ENCODE peak calls at places on chromosomes 2 and 18, in ten cellular contexts. One of them, this sample, is unnamed.

GRCh38 chr2:226813148-226813701 is 13.6 kb upstream of the IRS1 start:
- DNase-seq in astrocyte: no peak
- DNase-seq in Panc1: no peak
- DNase-seq in fibroblast of lung: no peak
- DNase-seq in HCT116: no peak
- DNase-seq in NB4: no peak
- DNase-seq in CD4-positive, alpha-beta memory T cell: no peak
- DNase-seq in heart left ventricle: no peak
- DNase-seq in hepatocyte: peak
- DNase-seq in fibroblast of mammary gland: no peak
- DNase-seq in this sample: no peak

GRCh38 chr18:31102020-31102684 is at the start of gene DSC2:
- DNase-seq in CD4-positive, alpha-beta memory T cell: no peak
- DNase-seq in fibroblast of mammary gland: no peak
- DNase-seq in Panc1: no peak
- DNase-seq in astrocyte: no peak
- DNase-seq in heart left ventricle: peak
- DNase-seq in fibroblast of lung: peak
- DNase-seq in hepatocyte: peak
- DNase-seq in HCT116: no peak
- DNase-seq in NB4: no peak
- DNase-seq in this sample: no peak

GRCh38 chr2:125713533-125713932 is 942.4 kb upstream of the GYPC start:
- DNase-seq in HCT116: no peak
- DNase-seq in astrocyte: no peak
- DNase-seq in NB4: no peak
- DNase-seq in Panc1: no peak
- DNase-seq in heart left ventricle: no peak
- DNase-seq in fibroblast of lung: no peak
- DNase-seq in fibroblast of mammary gland: no peak
- DNase-seq in CD4-positive, alpha-beta memory T cell: no peak
- DNase-seq in hepatocyte: no peak
- DNase-seq in this sample: no peak

GRCh38 chr18:3451166-3451988 is 1.4 kb downstream of the TGIF1 start:
- DNase-seq in HCT116: no peak
- DNase-seq in NB4: peak
- DNase-seq in heart left ventricle: peak
- DNase-seq in CD4-positive, alpha-beta memory T cell: peak
- DNase-seq in Panc1: no peak
- DNase-seq in fibroblast of lung: peak
- DNase-seq in fibroblast of mammary gland: peak
- DNase-seq in astrocyte: peak
- DNase-seq in hepatocyte: peak
- DNase-seq in this sample: peak

GRCh38 chr2:212538156-212539144 is at the start of gene ERBB4:
- DNase-seq in NB4: no peak
- DNase-seq in fibroblast of lung: no peak
- DNase-seq in astrocyte: no peak
- DNase-seq in CD4-positive, alpha-beta memory T cell: no peak
- DNase-seq in Panc1: no peak
- DNase-seq in HCT116: no peak
- DNase-seq in fibroblast of mammary gland: no peak
- DNase-seq in hepatocyte: peak
- DNase-seq in heart left ventricle: peak
- DNase-seq in this sample: no peak

GRCh38 chr18:79569720-79570119 is 109.9 kb upstream of the CTDP1 start:
- DNase-seq in astrocyte: no peak
- DNase-seq in heart left ventricle: no peak
- DNase-seq in Panc1: no peak
- DNase-seq in HCT116: no peak
- DNase-seq in NB4: no peak
- DNase-seq in fibroblast of lung: no peak
- DNase-seq in hepatocyte: no peak
- DNase-seq in fibroblast of mammary gland: no peak
- DNase-seq in CD4-positive, alpha-beta memory T cell: no peak
- DNase-seq in this sample: no peak

GRCh38 chr2:241080405-241081189 is 21.5 kb downstream of the MTERF4 start:
- DNase-seq in fibroblast of lung: no peak
- DNase-seq in NB4: no peak
- DNase-seq in heart left ventricle: no peak
- DNase-seq in fibroblast of mammary gland: no peak
- DNase-seq in HCT116: no peak
- DNase-seq in hepatocyte: no peak
- DNase-seq in astrocyte: no peak
- DNase-seq in Panc1: no peak
- DNase-seq in CD4-positive, alpha-beta memory T cell: no peak
- DNase-seq in this sample: no peak

GRCh38 chr2:230575640-230576324 is 136.9 kb upstream of the CAB39 start:
- DNase-seq in HCT116: peak
- DNase-seq in CD4-positive, alpha-beta memory T cell: peak
- DNase-seq in NB4: peak
- DNase-seq in fibroblast of lung: no peak
- DNase-seq in hepatocyte: no peak
- DNase-seq in Panc1: no peak
- DNase-seq in astrocyte: no peak
- DNase-seq in heart left ventricle: no peak
- DNase-seq in fibroblast of mammary gland: no peak
- DNase-seq in this sample: peak

GRCh38 chr2:136129601-136130000 is 11.7 kb upstream of the CXCR4 start:
- DNase-seq in NB4: no peak
- DNase-seq in fibroblast of mammary gland: no peak
- DNase-seq in HCT116: no peak
- DNase-seq in hepatocyte: no peak
- DNase-seq in fibroblast of lung: no peak
- DNase-seq in astrocyte: no peak
- DNase-seq in Panc1: no peak
- DNase-seq in heart left ventricle: no peak
- DNase-seq in CD4-positive, alpha-beta memory T cell: peak
- DNase-seq in this sample: peak

GRCh38 chr2:28976584-28976983 is 4.5 kb upstream of the TOGARAM2 start:
- DNase-seq in astrocyte: peak
- DNase-seq in heart left ventricle: no peak
- DNase-seq in NB4: no peak
- DNase-seq in CD4-positive, alpha-beta memory T cell: no peak
- DNase-seq in hepatocyte: peak
- DNase-seq in fibroblast of mammary gland: no peak
- DNase-seq in HCT116: no peak
- DNase-seq in fibroblast of lung: peak
- DNase-seq in Panc1: no peak
- DNase-seq in this sample: no peak

GRCh38 chr2:150699208-150699607 is 211.7 kb upstream of the RND3 start:
- DNase-seq in hepatocyte: no peak
- DNase-seq in Panc1: no peak
- DNase-seq in fibroblast of mammary gland: no peak
- DNase-seq in HCT116: no peak
- DNase-seq in CD4-positive, alpha-beta memory T cell: no peak
- DNase-seq in NB4: no peak
- DNase-seq in heart left ventricle: no peak
- DNase-seq in astrocyte: no peak
- DNase-seq in fibroblast of lung: no peak
- DNase-seq in this sample: no peak

GRCh38 chr2:127176371-127177311 is 43.5 kb downstream of the CYP27C1 start:
- DNase-seq in HCT116: no peak
- DNase-seq in fibroblast of mammary gland: peak
- DNase-seq in hepatocyte: peak
- DNase-seq in heart left ventricle: peak
- DNase-seq in astrocyte: no peak
- DNase-seq in Panc1: no peak
- DNase-seq in NB4: no peak
- DNase-seq in CD4-positive, alpha-beta memory T cell: no peak
- DNase-seq in fibroblast of lung: no peak
- DNase-seq in this sample: no peak

DNA sequence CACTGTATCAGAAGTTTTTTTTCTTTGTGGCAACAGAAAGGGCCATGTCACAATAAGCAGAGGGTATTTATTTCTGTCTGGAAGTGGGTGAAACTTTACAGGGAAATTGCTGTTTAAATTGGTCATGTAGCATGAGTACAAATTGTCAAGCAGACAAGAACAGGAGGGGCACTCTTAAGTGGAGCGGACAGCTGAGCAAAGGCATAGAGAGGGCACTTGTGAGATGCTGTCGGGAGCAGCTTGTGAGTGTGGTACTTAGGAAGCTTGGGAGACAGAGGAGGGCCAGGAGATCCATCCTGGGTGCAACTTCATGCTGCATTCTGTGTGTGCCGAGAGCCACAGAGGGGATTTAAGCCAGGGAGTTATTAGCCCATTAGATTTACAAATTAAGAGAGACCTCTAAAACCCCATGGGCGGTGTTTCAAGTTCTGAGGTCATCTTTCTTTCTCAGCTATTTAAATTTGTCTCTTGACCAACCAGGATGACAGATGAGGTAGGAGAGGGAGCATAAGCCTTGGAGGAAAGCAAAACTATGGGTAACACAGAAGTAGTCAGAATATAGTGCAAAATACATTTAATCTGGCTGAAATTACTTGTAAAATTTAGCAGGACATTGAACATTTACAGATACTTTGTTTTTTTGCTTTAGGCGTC is 30.4 kb downstream of the INPP4A start:
- DNase-seq in heart left ventricle: no peak
- DNase-seq in hepatocyte: no peak
- DNase-seq in fibroblast of mammary gland: no peak
- DNase-seq in CD4-positive, alpha-beta memory T cell: no peak
- DNase-seq in NB4: no peak
- DNase-seq in HCT116: no peak
- DNase-seq in astrocyte: no peak
- DNase-seq in Panc1: no peak
- DNase-seq in fibroblast of lung: no peak
- DNase-seq in this sample: no peak
- H3K4me3 ChIP-seq in heart left ventricle: no peak
- H3K4me3 ChIP-seq in hepatocyte: no peak
- H3K4me3 ChIP-seq in fibroblast of mammary gland: no peak
- H3K4me3 ChIP-seq in CD4-positive, alpha-beta memory T cell: no peak
- H3K4me3 ChIP-seq in NB4: no peak
- H3K4me3 ChIP-seq in HCT116: no peak
- H3K4me3 ChIP-seq in astrocyte: no peak
- H3K4me3 ChIP-seq in Panc1: no peak
- H3K4me3 ChIP-seq in fibroblast of lung: no peak
- H3K4me3 ChIP-seq in this sample: no peak

GRCh38 chr2:10431797-10432196 is 16.3 kb downstream of the ODC1 start:
- DNase-seq in fibroblast of mammary gland: no peak
- DNase-seq in Panc1: no peak
- DNase-seq in astrocyte: no peak
- DNase-seq in hepatocyte: no peak
- DNase-seq in heart left ventricle: no peak
- DNase-seq in CD4-positive, alpha-beta memory T cell: no peak
- DNase-seq in HCT116: no peak
- DNase-seq in NB4: no peak
- DNase-seq in fibroblast of lung: no peak
- DNase-seq in this sample: no peak
- H3K4me3 ChIP-seq in fibroblast of mammary gland: no peak
- H3K4me3 ChIP-seq in Panc1: peak
- H3K4me3 ChIP-seq in astrocyte: no peak
- H3K4me3 ChIP-seq in hepatocyte: no peak
- H3K4me3 ChIP-seq in heart left ventricle: no peak
- H3K4me3 ChIP-seq in CD4-positive, alpha-beta memory T cell: no peak
- H3K4me3 ChIP-seq in HCT116: peak
- H3K4me3 ChIP-seq in NB4: no peak
- H3K4me3 ChIP-seq in fibroblast of lung: no peak
- H3K4me3 ChIP-seq in this sample: no peak

DNA sequence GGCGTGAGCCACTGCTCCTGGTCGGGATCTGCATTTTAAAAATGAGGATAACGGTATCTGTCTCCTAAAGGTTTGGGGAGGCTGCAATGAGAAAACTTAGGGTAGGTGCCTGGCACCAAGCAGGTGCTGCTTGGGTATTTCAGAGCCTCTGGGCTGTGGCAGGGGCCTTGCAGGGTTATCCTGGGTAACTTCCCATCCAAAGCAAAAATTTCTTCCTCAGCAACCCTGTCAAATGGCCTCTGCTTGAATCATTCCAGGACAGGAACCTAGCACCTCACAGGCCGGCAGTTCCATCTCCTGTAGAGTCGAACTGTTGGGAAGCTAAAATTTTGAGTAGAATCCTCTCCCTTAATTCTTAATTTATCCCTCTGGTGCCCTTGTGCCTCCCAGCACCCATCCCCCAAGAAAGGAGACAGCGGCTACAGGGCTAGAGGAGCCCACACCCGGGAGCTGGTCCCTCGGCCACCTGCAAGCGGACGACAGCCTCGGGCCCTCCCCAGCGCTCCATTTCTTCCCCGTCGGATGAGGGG is 868 bp downstream of the CGREF1 start:
- DNase-seq in heart left ventricle: no peak
- DNase-seq in HCT116: no peak
- DNase-seq in CD4-positive, alpha-beta memory T cell: no peak
- DNase-seq in fibroblast of mammary gland: no peak
- DNase-seq in hepatocyte: no peak
- DNase-seq in Panc1: no peak
- DNase-seq in NB4: no peak
- DNase-seq in astrocyte: no peak
- DNase-seq in fibroblast of lung: no peak
- DNase-seq in this sample: no peak
- H3K4me3 ChIP-seq in heart left ventricle: peak
- H3K4me3 ChIP-seq in HCT116: peak
- H3K4me3 ChIP-seq in CD4-positive, alpha-beta memory T cell: no peak
- H3K4me3 ChIP-seq in fibroblast of mammary gland: peak
- H3K4me3 ChIP-seq in hepatocyte: no peak
- H3K4me3 ChIP-seq in Panc1: peak
- H3K4me3 ChIP-seq in NB4: no peak
- H3K4me3 ChIP-seq in astrocyte: peak
- H3K4me3 ChIP-seq in fibroblast of lung: peak
- H3K4me3 ChIP-seq in this sample: no peak

GRCh38 chr2:284896-285492 is 2.9 kb downstream of the ALKAL2 start:
- DNase-seq in astrocyte: peak
- DNase-seq in HCT116: no peak
- DNase-seq in fibroblast of lung: peak
- DNase-seq in Panc1: no peak
- DNase-seq in fibroblast of mammary gland: no peak
- DNase-seq in hepatocyte: no peak
- DNase-seq in heart left ventricle: no peak
- DNase-seq in CD4-positive, alpha-beta memory T cell: no peak
- DNase-seq in NB4: no peak
- DNase-seq in this sample: no peak

GRCh38 chr2:282693-283263 is 5.1 kb downstream of the ALKAL2 start:
- DNase-seq in NB4: no peak
- DNase-seq in Panc1: no peak
- DNase-seq in HCT116: no peak
- DNase-seq in CD4-positive, alpha-beta memory T cell: no peak
- DNase-seq in fibroblast of lung: no peak
- DNase-seq in astrocyte: no peak
- DNase-seq in heart left ventricle: no peak
- DNase-seq in fibroblast of mammary gland: no peak
- DNase-seq in hepatocyte: no peak
- DNase-seq in this sample: no peak

GRCh38 chr2:285990-286389 is 1.9 kb downstream of the ALKAL2 start:
- DNase-seq in fibroblast of mammary gland: no peak
- DNase-seq in fibroblast of lung: no peak
- DNase-seq in astrocyte: no peak
- DNase-seq in NB4: no peak
- DNase-seq in hepatocyte: no peak
- DNase-seq in heart left ventricle: no peak
- DNase-seq in Panc1: no peak
- DNase-seq in HCT116: no peak
- DNase-seq in CD4-positive, alpha-beta memory T cell: no peak
- DNase-seq in this sample: no peak

GRCh38 chr2:285506-285905 is 2.4 kb downstream of the ALKAL2 start:
- DNase-seq in astrocyte: peak
- DNase-seq in Panc1: no peak
- DNase-seq in HCT116: no peak
- DNase-seq in heart left ventricle: no peak
- DNase-seq in CD4-positive, alpha-beta memory T cell: no peak
- DNase-seq in fibroblast of lung: peak
- DNase-seq in NB4: no peak
- DNase-seq in hepatocyte: no peak
- DNase-seq in fibroblast of mammary gland: peak
- DNase-seq in this sample: no peak

GRCh38 chr2:283996-284794 is 3.7 kb downstream of the ALKAL2 start:
- DNase-seq in fibroblast of mammary gland: no peak
- DNase-seq in fibroblast of lung: peak
- DNase-seq in Panc1: no peak
- DNase-seq in NB4: no peak
- DNase-seq in astrocyte: peak
- DNase-seq in hepatocyte: no peak
- DNase-seq in CD4-positive, alpha-beta memory T cell: no peak
- DNase-seq in heart left ventricle: no peak
- DNase-seq in HCT116: no peak
- DNase-seq in this sample: no peak
- H3K4me3 ChIP-seq in fibroblast of mammary gland: no peak
- H3K4me3 ChIP-seq in fibroblast of lung: no peak
- H3K4me3 ChIP-seq in Panc1: no peak
- H3K4me3 ChIP-seq in NB4: no peak
- H3K4me3 ChIP-seq in astrocyte: no peak
- H3K4me3 ChIP-seq in hepatocyte: no peak
- H3K4me3 ChIP-seq in CD4-positive, alpha-beta memory T cell: no peak
- H3K4me3 ChIP-seq in heart left ventricle: no peak
- H3K4me3 ChIP-seq in HCT116: no peak
- H3K4me3 ChIP-seq in this sample: no peak